ENCODE peak calls at places on chromosomes 3 and 15, in six cellular contexts. L is tibial nerve, S is sigmoid colon, R is HepG2, W is uterus, Y is adrenal gland. U is an unnamed sample.

GRCh38 chr15:73378089-73378488 is 9.3 kb upstream of the HCN4 start:
- DNase-seq in Y (no peak), R (no peak), W (no peak), S (no peak), L (no peak), U (no peak)

GRCh38 chr3:174958671-174959328 is 99.7 kb downstream of the NAALADL2 start:
- DNase-seq in Y (no peak), S (no peak), L (no peak), W (no peak), R (no peak), U (no peak)

GRCh38 chr3:5520237-5520636 is 332.7 kb downstream of the EDEM1 start:
- DNase-seq in W (no peak), Y (no peak), S (no peak), L (no peak), R (no peak), U (no peak)

GRCh38 chr15:32838820-32839219 is 121.0 kb downstream of the GREM1 start:
- DNase-seq in Y (peak), L (no peak), R (peak), S (no peak), W (no peak), U (no peak)

GRCh38 chr15:42457445-42458442 is 33.2 kb downstream of the ZNF106 start:
- DNase-seq in S (peak), W (peak), Y (peak), L (peak), R (no peak), U (no peak)

GRCh38 chr3:176579741-176580185 is 617.5 kb downstream of the TBL1XR1 start:
- DNase-seq in W (no peak), S (no peak), L (no peak), R (no peak), Y (no peak), U (no peak)

GRCh38 chr3:191649626-191650025 is 188.7 kb downstream of the PYDC2 start:
- DNase-seq in R (no peak), L (no peak), Y (no peak), S (no peak), W (no peak), U (no peak)

GRCh38 chr3:49723301-49723630 is 485 bp downstream of the GMPPB start:
- DNase-seq in L (no peak), R (peak), S (peak), W (peak), Y (peak), U (peak)

GRCh38 chr3:69120879-69121464 is 1.4 kb downstream of the LMOD3 start:
- DNase-seq in W (peak), L (peak), S (peak), R (peak), Y (peak), U (no peak)

GRCh38 chr15:80109388-80109787 is 43.4 kb upstream of the FAH start:
- DNase-seq in S (no peak), R (no peak), W (no peak), L (no peak), Y (no peak), U (no peak)
- TF ChIP-seq POLR2A in S (no peak), R (no peak), W (no peak), L (no peak), Y (no peak), U (no peak)

DNA sequence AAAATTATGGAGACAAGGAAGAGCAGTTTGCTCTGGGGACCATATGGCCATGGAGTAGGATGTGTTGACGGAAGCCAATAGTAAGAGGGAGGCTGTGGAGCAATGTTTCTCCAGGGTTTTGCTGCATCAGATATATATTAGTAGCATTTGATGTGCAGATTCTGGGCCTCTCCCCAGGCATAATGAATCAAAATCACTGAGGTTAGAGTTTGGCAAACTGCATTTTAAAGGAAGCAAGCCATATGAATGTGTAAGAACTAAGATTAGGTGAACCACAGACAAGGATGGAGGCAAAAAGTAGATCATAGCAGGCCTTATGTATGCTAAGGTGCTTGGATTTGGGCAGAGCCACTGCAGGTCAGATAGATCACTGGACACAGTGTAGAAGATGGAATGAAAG is 192.9 kb upstream of the IL12A start:
- DNase-seq in W (no peak), L (no peak), R (no peak), S (no peak), Y (no peak), U (no peak)
- TF ChIP-seq POLR2A in W (no peak), L (no peak), R (no peak), S (no peak), Y (no peak), U (no peak)

DNA sequence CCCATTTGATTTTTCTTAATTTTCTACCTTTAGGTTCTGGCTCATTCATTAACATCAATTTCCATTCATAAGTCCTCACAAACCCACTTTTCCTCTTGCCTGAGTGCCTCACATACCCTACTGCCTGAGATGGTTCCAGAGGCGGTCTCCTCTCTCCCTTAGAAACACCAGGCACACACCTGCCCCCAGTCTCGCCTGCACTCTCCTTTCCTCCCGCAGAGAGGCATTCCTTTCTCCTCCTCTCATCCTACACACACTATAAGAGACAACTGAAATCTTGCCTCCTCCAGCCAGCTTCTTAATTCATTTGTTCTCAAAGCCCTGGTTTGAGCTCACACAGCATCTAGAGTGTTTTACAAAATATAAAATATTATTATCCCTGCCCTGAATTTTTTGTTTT is 27.5 kb downstream of the TF start:
- DNase-seq in Y (no peak), R (no peak), W (no peak), L (no peak), S (no peak), U (no peak)
- TF ChIP-seq POLR2A in Y (no peak), R (no peak), W (no peak), L (no peak), S (no peak), U (no peak)

GRCh38 chr3:46236294-46237054 is 5.8 kb upstream of the CCR3 start:
- DNase-seq in L (no peak), Y (no peak), R (no peak), S (no peak), W (no peak), U (no peak)

GRCh38 chr3:46235425-46235824 is 6.8 kb upstream of the CCR3 start:
- DNase-seq in R (no peak), Y (no peak), W (no peak), S (no peak), L (no peak), U (no peak)

GRCh38 chr3:46233194-46233593 is 9.1 kb upstream of the CCR3 start:
- DNase-seq in W (no peak), S (no peak), L (no peak), Y (no peak), R (no peak), U (no peak)

GRCh38 chr3:46228259-46229222 is 13.7 kb upstream of the CCR3 start:
- DNase-seq in Y (no peak), L (peak), R (no peak), W (no peak), S (peak), U (no peak)

GRCh38 chr3:46231323-46231722 is 10.9 kb upstream of the CCR3 start:
- DNase-seq in W (no peak), S (no peak), L (no peak), R (no peak), Y (no peak), U (no peak)
- TF ChIP-seq POLR2A in W (no peak), S (no peak), L (no peak), R (no peak), Y (no peak), U (no peak)

DNA sequence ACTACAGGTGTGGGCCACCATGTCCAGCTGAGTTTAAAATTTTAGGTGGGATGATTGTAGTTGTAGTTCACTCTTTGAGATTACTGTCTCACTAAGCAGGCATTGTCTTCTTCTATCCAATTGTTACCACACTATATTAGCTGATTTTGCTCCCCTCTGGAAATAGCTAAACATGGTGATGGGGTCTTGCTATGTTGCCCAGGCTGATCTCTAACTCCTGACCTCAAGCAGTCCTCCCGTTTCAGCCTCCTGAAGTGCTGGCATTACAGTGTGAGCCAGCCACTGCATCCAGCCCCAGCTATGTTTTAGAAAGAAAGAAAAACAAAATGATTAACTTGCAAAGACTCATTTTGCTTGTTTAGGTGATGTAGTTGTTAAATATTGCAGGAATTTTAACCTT is 30.6 kb downstream of the YEATS2 start:
- DNase-seq in S (no peak), L (no peak), W (no peak), R (no peak), Y (no peak), U (no peak)
- TF ChIP-seq POLR2A in S (no peak), L (no peak), W (no peak), R (no peak), Y (no peak), U (no peak)

U was measured in spleen.